ENCODE peak calls at places on chromosomes 5 and 9, in six cellular contexts. O is gastrocnemius medialis, R is thyroid gland, U is breast epithelium, T is heart left ventricle, F is A549. N is an unnamed sample.

GRCh38 chr5:530001-530400 is 5.8 kb upstream of the SLC9A3 start:
- DNase-seq in R (no peak), T (no peak), F (no peak), U (no peak), O (no peak), N (no peak)

GRCh38 chr5:116815081-116815480 is 240.5 kb upstream of the SEMA6A start:
- DNase-seq in R (no peak), T (no peak), O (no peak), F (no peak), U (no peak), N (no peak)

GRCh38 chr9:38417003-38417965 is 7.0 kb downstream of the IGFBPL1 start:
- DNase-seq in F (peak), T (no peak), R (peak), O (no peak), U (no peak), N (peak)

GRCh38 chr9:90092512-90092911 is 487.7 kb downstream of the GADD45G start:
- DNase-seq in O (no peak), R (no peak), U (no peak), F (no peak), T (no peak), N (no peak)

GRCh38 chr5:71719092-71719964 is at the start of gene CARTPT:
- DNase-seq in T (no peak), R (peak), U (no peak), O (no peak), F (no peak), N (no peak)

GRCh38 chr5:133533541-133533940 is 78.8 kb downstream of the FSTL4 start:
- DNase-seq in F (no peak), U (no peak), T (no peak), R (no peak), O (no peak), N (no peak)

GRCh38 chr5:74382864-74383618 is 257.5 kb downstream of the ENC1 start:
- DNase-seq in T (peak), O (peak), F (no peak), U (no peak), R (no peak), N (no peak)

GRCh38 chr5:6190838-6191237 is 187.5 kb downstream of the MED10 start:
- DNase-seq in R (no peak), T (no peak), F (no peak), O (no peak), U (no peak), N (no peak)

GRCh38 chr5:8134609-8135008 is 265.7 kb downstream of the MTRR start:
- DNase-seq in R (no peak), T (no peak), U (no peak), O (no peak), F (no peak), N (no peak)

GRCh38 chr5:19319252-19319651 is 668.7 kb downstream of the CDH18 start:
- DNase-seq in O (no peak), U (no peak), F (no peak), R (no peak), T (no peak), N (no peak)

GRCh38 chr5:132013006-132013689 is 1.7 kb upstream of the ACSL6 start:
- DNase-seq in T (no peak), U (peak), O (peak), R (no peak), F (no peak), N (peak)

GRCh38 chr9:71884005-71884404 is 27.0 kb downstream of the ABHD17B start:
- DNase-seq in O (no peak), F (no peak), R (no peak), U (no peak), T (no peak), N (no peak)

GRCh38 chr9:33225319-33226152 is 14.4 kb upstream of the SPINK4 start:
- DNase-seq in U (peak), O (peak), R (peak), T (no peak), F (peak), N (peak)

GRCh38 chr5:36491860-36492259 is 114.5 kb upstream of the SLC1A3 start:
- DNase-seq in T (no peak), U (no peak), O (no peak), F (no peak), R (no peak), N (no peak)

GRCh38 chr5:36495638-36496010 is 110.8 kb upstream of the SLC1A3 start:
- DNase-seq in U (no peak), R (no peak), T (no peak), O (no peak), F (no peak), N (no peak)

GRCh38 chr5:36494028-36494427 is 112.4 kb upstream of the SLC1A3 start:
- DNase-seq in T (no peak), F (no peak), U (no peak), O (no peak), R (no peak), N (no peak)

GRCh38 chr5:36494756-36495637 is 111.4 kb upstream of the SLC1A3 start:
- DNase-seq in F (no peak), O (no peak), R (peak), U (peak), T (no peak), N (no peak)

GRCh38 chr5:36492998-36493655 is 113.3 kb upstream of the SLC1A3 start:
- DNase-seq in R (no peak), U (no peak), T (no peak), O (no peak), F (no peak), N (no peak)
- TF ChIP-seq CTCF in R (no peak), U (no peak), T (no peak), O (no peak), F (no peak), N (no peak)

DNA sequence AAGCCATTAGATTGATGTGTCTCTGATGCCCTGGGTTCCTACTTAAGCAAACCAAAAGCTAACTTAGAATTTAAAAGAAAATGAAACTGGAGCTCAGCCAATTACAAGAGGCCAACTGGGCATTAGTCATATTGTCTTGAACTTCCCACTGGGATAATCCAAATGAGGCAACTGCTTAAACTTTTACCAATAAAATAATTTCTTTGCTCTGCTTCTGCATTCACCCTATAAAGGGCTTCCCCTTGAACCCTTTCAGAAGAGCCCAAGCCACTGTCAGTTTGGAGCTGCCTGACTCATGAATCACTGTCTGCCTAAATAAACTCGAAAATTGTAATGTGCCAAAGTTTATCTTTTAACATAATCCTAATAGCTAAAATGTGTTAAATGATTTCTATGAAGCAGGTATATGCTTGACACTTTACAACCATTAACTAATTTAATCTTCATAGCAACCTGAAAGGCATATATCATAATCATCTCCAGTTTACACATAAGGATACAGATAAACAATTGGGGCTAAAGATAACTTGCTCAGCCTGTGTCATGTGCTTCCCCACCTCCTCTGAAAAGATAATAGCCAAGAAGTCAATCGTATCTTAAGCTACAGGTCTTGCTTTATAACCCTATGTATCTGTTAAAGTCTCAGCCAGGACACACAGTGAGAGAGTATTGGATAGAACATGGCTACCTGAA is 11.5 kb downstream of the GPR150 start:
- DNase-seq in O (no peak), F (no peak), T (no peak), R (no peak), U (no peak), N (no peak)
- H3K27ac ChIP-seq in O (no peak), F (no peak), T (no peak), R (no peak), U (no peak), N (no peak)

GRCh38 chr9:136392538-136393449 is 7.2 kb downstream of the SNAPC4 start:
- DNase-seq in T (no peak), U (no peak), R (no peak), O (no peak), F (no peak), N (no peak)
- TF ChIP-seq POLR2A in T (no peak), U (no peak), R (no peak), O (no peak), F (no peak), N (no peak)

GRCh38 chr5:143687604-143688003 is 124.4 kb upstream of the HMHB1 start:
- DNase-seq in R (no peak), U (no peak), O (no peak), T (no peak), F (no peak), N (no peak)

GRCh38 chr5:143682221-143682620 is 129.7 kb upstream of the HMHB1 start:
- DNase-seq in O (no peak), T (no peak), R (no peak), F (peak), U (no peak), N (no peak)

GRCh38 chr5:143683459-143683858 is 128.5 kb upstream of the HMHB1 start:
- DNase-seq in F (peak), U (no peak), O (no peak), T (no peak), R (no peak), N (no peak)

GRCh38 chr5:143682788-143683419 is 129.1 kb upstream of the HMHB1 start:
- DNase-seq in R (no peak), T (no peak), U (no peak), O (no peak), F (no peak), N (no peak)

DNA sequence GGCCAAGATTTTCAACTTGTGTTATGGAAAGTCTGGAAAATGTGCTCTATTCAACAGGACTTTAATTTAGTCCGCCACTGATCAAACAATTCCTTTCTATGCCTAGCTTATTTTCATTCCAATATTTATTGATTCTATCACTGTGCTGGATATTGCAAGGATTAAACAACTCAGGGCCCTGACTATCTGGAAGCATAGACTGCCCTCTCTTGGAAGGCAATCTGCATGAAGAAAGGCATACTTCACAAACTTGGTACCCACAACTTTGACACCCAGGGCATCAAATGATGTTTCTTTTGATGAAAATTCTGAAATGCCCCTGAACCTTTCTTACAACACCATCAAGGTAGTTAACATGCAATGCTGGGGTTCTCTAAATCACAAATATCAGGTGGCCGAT is 126.5 kb upstream of the HMHB1 start:
- DNase-seq in T (no peak), R (no peak), F (peak), U (no peak), O (no peak), N (no peak)
- TF ChIP-seq CTCF in T (peak), R (no peak), F (no peak), U (no peak), O (no peak), N (no peak)

GRCh38 chr5:95878417-95879323 is 56.1 kb upstream of the GLRX start:
- DNase-seq in R (no peak), F (no peak), T (no peak), O (peak), U (no peak), N (no peak)
- H3K27ac ChIP-seq in R (no peak), F (no peak), T (no peak), O (no peak), U (no peak), N (no peak)

DNA sequence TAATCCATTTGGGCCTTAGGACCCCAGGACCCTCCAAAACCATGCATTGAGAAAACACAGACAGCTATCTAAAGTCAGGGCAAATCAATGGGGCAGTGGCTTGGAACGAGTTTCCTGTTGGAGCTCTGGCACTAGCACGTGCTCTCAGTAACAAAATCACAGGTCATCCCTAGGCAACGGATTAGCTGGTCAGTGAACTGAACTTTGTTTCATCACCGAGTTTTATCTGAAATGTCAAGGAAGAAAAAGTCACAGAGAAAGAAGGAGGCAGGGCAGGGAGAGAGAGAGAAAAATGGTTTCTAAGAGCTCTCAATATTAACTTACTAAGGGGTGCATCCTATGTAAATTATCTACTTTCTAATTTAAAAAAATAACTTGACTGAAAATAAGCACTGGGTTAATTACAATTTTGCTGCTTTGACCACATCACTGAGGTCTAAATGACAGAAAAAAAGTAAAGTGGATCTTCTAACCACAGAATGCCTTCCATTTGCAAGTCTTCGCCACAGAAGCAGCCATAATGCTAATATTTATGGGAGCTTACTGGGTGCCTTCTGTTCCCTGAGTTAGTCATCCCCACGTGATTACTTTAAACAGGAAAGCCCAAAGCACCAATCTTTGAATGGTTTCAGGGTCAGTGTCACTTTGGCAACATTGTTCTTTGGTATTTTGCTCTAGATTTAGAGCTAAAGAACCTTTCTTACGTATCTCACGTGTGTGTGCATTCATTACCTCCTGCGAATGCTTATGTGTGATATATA is 503.9 kb downstream of the RASEF start:
- DNase-seq in O (no peak), R (peak), U (no peak), F (no peak), T (no peak), N (no peak)
- TF ChIP-seq POLR2A in O (no peak), R (no peak), U (no peak), F (no peak), T (no peak), N (no peak)

DNA sequence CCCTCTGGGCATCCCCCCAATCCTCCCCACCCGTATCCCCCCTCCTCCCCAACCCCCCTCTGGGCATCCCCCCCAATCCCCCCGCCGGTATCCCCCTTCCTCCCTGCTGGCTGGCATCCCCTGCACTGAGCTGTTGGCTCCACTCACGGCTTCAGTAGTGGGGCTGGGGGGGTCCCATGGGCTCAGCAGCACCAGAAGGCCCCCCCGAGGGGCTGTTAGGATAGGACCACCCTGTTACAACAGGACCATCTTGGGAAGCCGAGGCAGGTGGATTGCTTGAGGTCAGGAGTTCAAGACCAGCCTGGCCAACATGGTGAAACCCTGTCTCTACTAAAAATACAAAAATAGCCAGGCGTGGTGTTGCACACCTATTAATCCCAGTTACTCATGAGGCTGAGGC is 42.4 kb downstream of the EXD3 start:
- DNase-seq in R (no peak), O (no peak), F (no peak), T (peak), U (no peak), N (no peak)
- TF ChIP-seq CTCF in R (no peak), O (no peak), F (no peak), T (no peak), U (no peak), N (no peak)

GRCh38 chr5:112551437-112552018 is 132.5 kb upstream of the EPB41L4A start:
- DNase-seq in O (no peak), R (peak), F (peak), T (no peak), U (peak), N (peak)

GRCh38 chr5:112554089-112554977 is 135.3 kb upstream of the EPB41L4A start:
- DNase-seq in U (no peak), R (no peak), F (no peak), O (no peak), T (no peak), N (no peak)

GRCh38 chr5:112555197-112555596 is 136.1 kb upstream of the EPB41L4A start:
- DNase-seq in F (no peak), R (no peak), O (no peak), T (no peak), U (no peak), N (no peak)

GRCh38 chr5:112555691-112556090 is 136.6 kb upstream of the EPB41L4A start:
- DNase-seq in R (no peak), U (no peak), T (no peak), F (no peak), O (no peak), N (no peak)

DNA sequence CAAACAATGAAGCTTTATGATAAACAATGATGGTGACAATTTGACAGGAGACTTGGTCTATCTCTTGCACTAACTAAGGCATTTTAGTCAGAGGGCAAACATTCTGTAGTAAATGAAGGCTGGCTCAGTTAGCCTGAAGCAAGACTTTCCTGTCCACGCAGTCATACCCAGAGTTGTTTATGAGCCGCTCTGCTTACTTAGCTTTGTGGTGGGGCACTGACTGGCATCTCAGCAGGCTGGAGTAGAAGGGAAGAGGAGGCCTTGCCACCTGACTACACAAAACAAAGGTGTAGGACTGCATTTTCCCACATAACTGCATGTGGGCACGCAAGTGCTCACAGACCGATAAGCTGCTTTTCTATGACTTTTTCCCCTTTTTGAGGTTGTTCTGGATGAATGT is 133.7 kb upstream of the EPB41L4A start:
- DNase-seq in O (no peak), F (no peak), R (no peak), T (no peak), U (no peak), N (no peak)
- H3K27ac ChIP-seq in O (no peak), F (no peak), R (no peak), T (no peak), U (no peak), N (no peak)

N was measured in transverse colon.